ENCODE peak calls at places on chromosome 4, in five cellular contexts. R is stimulated activated CD8-positive, alpha-beta memory T cell treated with anti-CD3 and anti-CD28 coated beads, Interleukin-4, amount 100 ng/mL, for 48 hours; U is CD8-positive, alpha-beta T cell; P is activated T-helper 1 cell treated with anti-CD3 and anti-CD28 coated beads, Interleukin-12 subunit alpha, Interleukin-12 subunit beta, Interleukin-2, Interleukin-4 antibody, amounts not matched to agents 30 ng/mL and 10 ng/mL and 1 ng/mL, durations not matched to agents 14 hours and 24 hours and 36 hours; K is pancreas. X is an unnamed sample.

GRCh38 chr4:34181891-34182290 is 2062.4 kb downstream of the ARAP2 start:
- DNase-seq in R (no peak), U (no peak), P (no peak), K (no peak), X (no peak)

GRCh38 chr4:30719363-30720020 is 677 bp upstream of the PCDH7 start:
- DNase-seq in R (no peak), U (no peak), P (no peak), K (peak; percentile 63), X (peak; percentile 53)

GRCh38 chr4:150510176-150510875 is 71.6 kb upstream of the MAB21L2 start:
- DNase-seq in R (no peak), U (no peak), P (no peak), K (no peak), X (no peak)

GRCh38 chr4:163332526-163333405 is at the start of gene NPY1R:
- DNase-seq in R (peak; percentile 46), U (no peak), P (peak; percentile 1), K (peak; percentile 72), X (peak; percentile 25)

GRCh38 chr4:183136880-183137279 is 37.8 kb downstream of the WWC2 start:
- DNase-seq in R (no peak), U (no peak), P (no peak), K (no peak), X (no peak)

GRCh38 chr4:176340871-176341685 is 21.3 kb downstream of the SPCS3 start:
- DNase-seq in R (no peak), U (no peak), P (no peak), K (no peak), X (peak; percentile 43)

GRCh38 chr4:66691101-66691500 is 854.2 kb downstream of the CENPC start:
- DNase-seq in R (no peak), U (no peak), P (no peak), K (no peak), X (no peak)

GRCh38 chr4:182240161-182241130 is 2.8 kb upstream of the TENM3 start:
- DNase-seq in R (no peak), U (no peak), P (no peak), K (no peak), X (no peak)

GRCh38 chr4:24889991-24890390 is 22.9 kb downstream of the CCDC149 start:
- DNase-seq in R (no peak), U (no peak), P (no peak), K (no peak), X (no peak)

GRCh38 chr4:163816494-163816893 is 322.0 kb downstream of the TMA16 start:
- DNase-seq in R (no peak), U (no peak), P (no peak), K (no peak), X (no peak)

GRCh38 chr4:141352775-141353544 is 132.3 kb downstream of the ZNF330 start:
- DNase-seq in R (no peak), U (no peak), P (no peak), K (no peak), X (no peak)

GRCh38 chr4:13851541-13851940 is 224.0 kb upstream of the BOD1L1 start:
- DNase-seq in R (no peak), U (no peak), P (no peak), K (no peak), X (no peak)

GRCh38 chr4:142091691-142092182 is 455.4 kb downstream of the IL15 start:
- DNase-seq in R (no peak), U (no peak), P (no peak), K (no peak), X (no peak)

GRCh38 chr4:58688603-58689002 is 1578.4 kb upstream of the IGFBP7 start:
- DNase-seq in R (no peak), U (no peak), P (no peak), K (no peak), X (no peak)

GRCh38 chr4:108851346-108851745 is 88.5 kb upstream of the ETNPPL start:
- DNase-seq in R (no peak), U (no peak), P (no peak), K (no peak), X (no peak)

GRCh38 chr4:73713650-73714049 is 26.7 kb upstream of the CXCL8 start:
- DNase-seq in R (no peak), U (no peak), P (no peak), K (no peak), X (no peak)

GRCh38 chr4:73862357-73862756 is 6.8 kb upstream of the CXCL1 start:
- DNase-seq in R (no peak), U (no peak), P (no peak), K (no peak), X (no peak)

GRCh38 chr4:140367738-140368137 is 5.7 kb upstream of the SCOC start:
- DNase-seq in R (no peak), U (no peak), P (no peak), K (no peak), X (no peak)

GRCh38 chr4:56689661-56690060 is 8.6 kb upstream of the HOPX start:
- DNase-seq in R (no peak), U (no peak), P (no peak), K (no peak), X (no peak)

GRCh38 chr4:6018331-6018730 is at the start of gene C4orf50:
- DNase-seq in R (no peak), U (no peak), P (no peak), K (no peak), X (no peak)

GRCh38 chr4:80492761-80493160 is 157.2 kb downstream of the CFAP299 start:
- DNase-seq in R (peak; percentile 31), U (peak; percentile 38), P (peak; percentile 37), K (no peak), X (no peak)

GRCh38 chr4:139403457-139403856 is 50.5 kb upstream of the RAB33B start:
- DNase-seq in R (no peak), U (no peak), P (no peak), K (no peak), X (no peak)

GRCh38 chr4:7371122-7371941 is 63.4 kb downstream of the PSAPL1 start:
- DNase-seq in R (no peak), U (no peak), P (no peak), K (no peak), X (no peak)

GRCh38 chr4:17126306-17126978 is 228.0 kb upstream of the LDB2 start:
- DNase-seq in R (no peak), U (no peak), P (no peak), K (no peak), X (no peak)

GRCh38 chr4:158282252-158282651 is 72.0 kb downstream of the TMEM144 start:
- DNase-seq in R (no peak), U (no peak), P (no peak), K (no peak), X (no peak)

GRCh38 chr4:79164961-79165610 is 160.8 kb downstream of the NAA11 start:
- DNase-seq in R (no peak), U (no peak), P (no peak), K (no peak), X (peak; percentile 35)

GRCh38 chr4:81620442-81620841 is 148.7 kb upstream of the RASGEF1B start:
- DNase-seq in R (no peak), U (no peak), P (no peak), K (no peak), X (no peak)

GRCh38 chr4:122548886-122549630 is 71.8 kb downstream of the IL21 start:
- DNase-seq in R (no peak), U (no peak), P (no peak), K (no peak), X (no peak)